ENCODE peak calls at places on chromosome 22, in eight cellular contexts. One of them, this sample, is unnamed.
A peak's percentile ranks its signal among the peaks of the same experiment; 100 is the strongest.

GRCh38 chr22:21076907-21077625 is 31.3 kb downstream of the LRRC74B start:
- DNase-seq in transverse colon: no peak
- DNase-seq in suprapubic skin: no peak
- DNase-seq in H1: no peak
- DNase-seq in K562: peak; percentile 47
- DNase-seq in sigmoid colon: no peak
- DNase-seq in upper lobe of left lung: peak; percentile 53
- DNase-seq in GM12878: no peak
- DNase-seq in this sample: no peak

GRCh38 chr22:36673821-36674220 is 29.7 kb downstream of the CACNG2 start:
- DNase-seq in transverse colon: no peak
- DNase-seq in suprapubic skin: no peak
- DNase-seq in H1: no peak
- DNase-seq in K562: no peak
- DNase-seq in sigmoid colon: no peak
- DNase-seq in upper lobe of left lung: peak; percentile 70
- DNase-seq in GM12878: no peak
- DNase-seq in this sample: no peak

GRCh38 chr22:46604306-46604690 is 15.9 kb upstream of the GRAMD4 start:
- DNase-seq in transverse colon: peak; percentile 54
- DNase-seq in suprapubic skin: no peak
- DNase-seq in H1: no peak
- DNase-seq in K562: peak; percentile 83
- DNase-seq in sigmoid colon: no peak
- DNase-seq in upper lobe of left lung: no peak
- DNase-seq in GM12878: peak; percentile 59
- DNase-seq in this sample: no peak

GRCh38 chr22:43867839-43868652 is 5.7 kb upstream of the SULT4A1 start:
- DNase-seq in transverse colon: peak; percentile 34
- DNase-seq in suprapubic skin: no peak
- DNase-seq in H1: peak; percentile 93
- DNase-seq in K562: peak; percentile 64
- DNase-seq in sigmoid colon: peak; percentile 54
- DNase-seq in upper lobe of left lung: peak; percentile 80
- DNase-seq in GM12878: no peak
- DNase-seq in this sample: peak; percentile 50

GRCh38 chr22:43471186-43471585 is 59.4 kb downstream of the MPPED1 start:
- DNase-seq in transverse colon: no peak
- DNase-seq in suprapubic skin: no peak
- DNase-seq in H1: no peak
- DNase-seq in K562: no peak
- DNase-seq in sigmoid colon: no peak
- DNase-seq in upper lobe of left lung: peak; percentile 48
- DNase-seq in GM12878: no peak
- DNase-seq in this sample: no peak

GRCh38 chr22:24938741-24939341 is 7.7 kb downstream of the LHFPL7 start:
- DNase-seq in transverse colon: no peak
- DNase-seq in suprapubic skin: no peak
- DNase-seq in H1: peak; percentile 58
- DNase-seq in K562: peak; percentile 26
- DNase-seq in sigmoid colon: no peak
- DNase-seq in upper lobe of left lung: no peak
- DNase-seq in GM12878: no peak
- DNase-seq in this sample: no peak

GRCh38 chr22:38717244-38717643 is 11.5 kb downstream of the GTPBP1 start:
- DNase-seq in transverse colon: no peak
- DNase-seq in suprapubic skin: peak; percentile 44
- DNase-seq in H1: no peak
- DNase-seq in K562: no peak
- DNase-seq in sigmoid colon: peak; percentile 18
- DNase-seq in upper lobe of left lung: no peak
- DNase-seq in GM12878: no peak
- DNase-seq in this sample: no peak

GRCh38 chr22:20567371-20567847 is 60.0 kb downstream of the MED15 start:
- DNase-seq in transverse colon: no peak
- DNase-seq in suprapubic skin: no peak
- DNase-seq in H1: no peak
- DNase-seq in K562: no peak
- DNase-seq in sigmoid colon: no peak
- DNase-seq in upper lobe of left lung: no peak
- DNase-seq in GM12878: no peak
- DNase-seq in this sample: no peak

GRCh38 chr22:46536559-46537220 is 730 bp downstream of the CELSR1 start:
- DNase-seq in transverse colon: no peak
- DNase-seq in suprapubic skin: no peak
- DNase-seq in H1: peak; percentile 64
- DNase-seq in K562: no peak
- DNase-seq in sigmoid colon: no peak
- DNase-seq in upper lobe of left lung: peak; percentile 87
- DNase-seq in GM12878: no peak
- DNase-seq in this sample: no peak

GRCh38 chr22:43634316-43634715 is 177.8 kb downstream of the EFCAB6 start:
- DNase-seq in transverse colon: no peak
- DNase-seq in suprapubic skin: no peak
- DNase-seq in H1: no peak
- DNase-seq in K562: no peak
- DNase-seq in sigmoid colon: no peak
- DNase-seq in upper lobe of left lung: no peak
- DNase-seq in GM12878: no peak
- DNase-seq in this sample: no peak

GRCh38 chr22:31932863-31933262 is 11.5 kb upstream of the YWHAH start:
- DNase-seq in transverse colon: no peak
- DNase-seq in suprapubic skin: no peak
- DNase-seq in H1: no peak
- DNase-seq in K562: no peak
- DNase-seq in sigmoid colon: no peak
- DNase-seq in upper lobe of left lung: no peak
- DNase-seq in GM12878: no peak
- DNase-seq in this sample: no peak

GRCh38 chr22:44587004-44587793 is 89.2 kb upstream of the RTL6 start:
- DNase-seq in transverse colon: no peak
- DNase-seq in suprapubic skin: no peak
- DNase-seq in H1: no peak
- DNase-seq in K562: no peak
- DNase-seq in sigmoid colon: peak; percentile 56
- DNase-seq in upper lobe of left lung: no peak
- DNase-seq in GM12878: no peak
- DNase-seq in this sample: no peak

GRCh38 chr22:26483439-26484359 is at the start of the genes HPS4 and SRRD:
- DNase-seq in transverse colon: peak; percentile 93
- DNase-seq in suprapubic skin: peak; percentile 94
- DNase-seq in H1: peak; percentile 96
- DNase-seq in K562: peak; percentile 88
- DNase-seq in sigmoid colon: peak; percentile 94
- DNase-seq in upper lobe of left lung: peak; percentile 99
- DNase-seq in GM12878: peak; percentile 56
- DNase-seq in this sample: peak; percentile 93

GRCh38 chr22:20865869-20866445 is 7.2 kb downstream of the SNAP29 start:
- DNase-seq in transverse colon: no peak
- DNase-seq in suprapubic skin: no peak
- DNase-seq in H1: no peak
- DNase-seq in K562: peak; percentile 85
- DNase-seq in sigmoid colon: no peak
- DNase-seq in upper lobe of left lung: no peak
- DNase-seq in GM12878: no peak
- DNase-seq in this sample: peak; percentile 30

GRCh38 chr22:41523464-41524221 is 20.6 kb downstream of the POLR3H start:
- DNase-seq in transverse colon: no peak
- DNase-seq in suprapubic skin: peak; percentile 73
- DNase-seq in H1: no peak
- DNase-seq in K562: peak; percentile 64
- DNase-seq in sigmoid colon: no peak
- DNase-seq in upper lobe of left lung: no peak
- DNase-seq in GM12878: no peak
- DNase-seq in this sample: peak; percentile 36

GRCh38 chr22:44410396-44411056 is 87.5 kb downstream of the RTL6 start:
- DNase-seq in transverse colon: no peak
- DNase-seq in suprapubic skin: no peak
- DNase-seq in H1: no peak
- DNase-seq in K562: no peak
- DNase-seq in sigmoid colon: peak; percentile 61
- DNase-seq in upper lobe of left lung: peak; percentile 72
- DNase-seq in GM12878: no peak
- DNase-seq in this sample: peak; percentile 62

GRCh38 chr22:36853407-36854099 is 7.3 kb upstream of the NCF4 start:
- DNase-seq in transverse colon: peak; percentile 76
- DNase-seq in suprapubic skin: peak; percentile 86
- DNase-seq in H1: peak; percentile 96
- DNase-seq in K562: peak; percentile 76
- DNase-seq in sigmoid colon: no peak
- DNase-seq in upper lobe of left lung: peak; percentile 87
- DNase-seq in GM12878: no peak
- DNase-seq in this sample: peak; percentile 62

GRCh38 chr22:35921777-35922176 is 106.8 kb downstream of the RBFOX2 start:
- DNase-seq in transverse colon: peak; percentile 70
- DNase-seq in suprapubic skin: no peak
- DNase-seq in H1: peak; percentile 59
- DNase-seq in K562: peak; percentile 24
- DNase-seq in sigmoid colon: peak; percentile 90
- DNase-seq in upper lobe of left lung: no peak
- DNase-seq in GM12878: peak; percentile 13
- DNase-seq in this sample: peak; percentile 53

GRCh38 chr22:21568207-21569075 is 927 bp downstream of the UBE2L3 start:
- DNase-seq in transverse colon: peak; percentile 39
- DNase-seq in suprapubic skin: no peak
- DNase-seq in H1: no peak
- DNase-seq in K562: peak; percentile 78
- DNase-seq in sigmoid colon: no peak
- DNase-seq in upper lobe of left lung: no peak
- DNase-seq in GM12878: no peak
- DNase-seq in this sample: no peak

GRCh38 chr22:45481661-45482060 is 21.0 kb upstream of the FBLN1 start:
- DNase-seq in transverse colon: no peak
- DNase-seq in suprapubic skin: no peak
- DNase-seq in H1: no peak
- DNase-seq in K562: no peak
- DNase-seq in sigmoid colon: no peak
- DNase-seq in upper lobe of left lung: no peak
- DNase-seq in GM12878: no peak
- DNase-seq in this sample: no peak

DNA sequence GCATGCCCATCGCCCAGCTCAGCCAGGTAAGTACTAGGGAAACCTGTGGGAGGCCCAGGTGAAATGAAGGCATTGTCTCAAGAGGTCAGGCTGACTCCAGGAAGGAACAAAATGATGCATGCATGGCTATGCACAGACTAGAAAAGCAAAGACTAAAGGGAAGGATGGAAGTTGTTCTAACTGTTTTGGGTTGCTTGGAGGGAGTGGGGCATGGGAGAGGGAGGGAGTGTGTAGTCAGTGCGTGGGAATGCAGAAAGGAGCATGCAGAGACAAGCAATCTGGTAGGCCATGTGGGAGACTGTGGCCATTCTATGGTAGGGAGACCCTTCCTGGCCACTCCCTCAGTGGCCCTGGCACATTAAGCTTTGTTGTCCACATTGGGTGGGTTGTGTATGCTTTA is 2.9 kb downstream of the MICAL3 start:
- DNase-seq in transverse colon: no peak
- DNase-seq in suprapubic skin: no peak
- DNase-seq in H1: no peak
- DNase-seq in K562: no peak
- DNase-seq in sigmoid colon: no peak
- DNase-seq in upper lobe of left lung: no peak
- DNase-seq in GM12878: no peak
- DNase-seq in this sample: no peak
- TF ChIP-seq EP300 in transverse colon: no peak
- TF ChIP-seq EP300 in suprapubic skin: no peak
- TF ChIP-seq EP300 in H1: no peak
- TF ChIP-seq EP300 in K562: no peak
- TF ChIP-seq EP300 in sigmoid colon: no peak
- TF ChIP-seq EP300 in upper lobe of left lung: no peak
- TF ChIP-seq EP300 in GM12878: no peak
- TF ChIP-seq EP300 in this sample: no peak

DNA sequence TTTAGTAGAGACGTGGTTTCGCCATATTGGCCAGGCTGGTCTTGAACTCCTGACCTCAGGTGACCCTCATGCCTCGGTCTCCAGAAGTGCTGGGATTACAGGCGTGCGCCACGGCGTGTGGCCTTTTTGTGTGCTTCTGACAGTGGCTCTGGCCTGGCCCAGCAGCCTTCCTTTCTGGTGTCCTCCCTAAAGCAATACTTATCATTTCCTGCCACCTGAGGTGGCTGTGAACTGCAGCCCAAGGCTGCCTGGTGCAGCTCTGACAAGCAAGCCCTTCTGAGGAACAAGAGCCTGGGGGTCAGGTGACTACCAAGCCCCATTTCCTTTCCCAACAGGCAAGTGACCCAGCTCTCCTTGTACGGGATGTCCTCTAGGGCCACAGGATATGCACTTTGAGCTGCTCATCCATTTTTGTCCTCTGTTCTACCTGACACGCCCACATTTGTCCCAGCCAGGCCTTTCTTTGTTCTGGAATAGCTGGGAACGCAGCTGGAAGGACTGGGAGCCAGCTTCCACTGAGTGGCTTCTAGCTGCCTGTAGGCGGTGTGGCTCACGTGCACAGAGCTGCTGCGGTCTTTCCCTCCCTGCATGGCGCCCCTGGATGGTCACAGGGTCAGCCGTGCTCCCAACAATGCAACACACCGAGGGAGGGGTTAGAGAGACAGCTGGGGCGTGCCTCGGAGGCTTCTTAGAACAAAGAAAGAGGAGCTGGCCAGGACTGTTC is 12.3 kb upstream of the BID start:
- DNase-seq in transverse colon: peak; percentile 80
- DNase-seq in suprapubic skin: no peak
- DNase-seq in H1: no peak
- DNase-seq in K562: peak; percentile 89
- DNase-seq in sigmoid colon: peak; percentile 89
- DNase-seq in upper lobe of left lung: no peak
- DNase-seq in GM12878: no peak
- DNase-seq in this sample: peak; percentile 57
- TF ChIP-seq POLR2AphosphoS5 in transverse colon: peak; percentile 35
- TF ChIP-seq POLR2AphosphoS5 in suprapubic skin: no peak
- TF ChIP-seq POLR2AphosphoS5 in H1: no peak
- TF ChIP-seq POLR2AphosphoS5 in K562: peak; percentile 57
- TF ChIP-seq POLR2AphosphoS5 in sigmoid colon: no peak
- TF ChIP-seq POLR2AphosphoS5 in upper lobe of left lung: peak; percentile 56
- TF ChIP-seq POLR2AphosphoS5 in GM12878: no peak
- TF ChIP-seq POLR2AphosphoS5 in this sample: peak; percentile 32

DNA sequence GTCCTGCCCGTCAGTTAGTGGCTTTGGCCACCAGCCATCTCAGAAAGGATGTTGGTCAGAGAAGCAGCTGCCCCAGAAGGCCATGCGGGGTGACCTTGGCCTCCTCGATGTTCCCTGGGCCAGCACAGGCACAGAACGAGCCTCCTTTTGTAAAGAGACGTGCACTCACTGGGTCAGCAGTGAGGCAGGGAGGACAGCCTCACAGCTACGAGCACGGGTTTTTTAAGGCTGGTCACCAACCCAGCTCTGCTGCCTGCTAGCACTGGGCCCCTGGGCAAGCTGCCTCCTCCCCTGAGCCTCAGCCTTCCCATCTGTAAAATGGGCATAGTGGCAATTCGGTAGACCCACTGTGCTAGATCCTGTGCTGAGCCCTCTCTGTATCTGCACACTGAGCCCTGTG is 10.8 kb downstream of the IGLL1 start:
- DNase-seq in transverse colon: no peak
- DNase-seq in suprapubic skin: no peak
- DNase-seq in H1: no peak
- DNase-seq in K562: no peak
- DNase-seq in sigmoid colon: no peak
- DNase-seq in upper lobe of left lung: no peak
- DNase-seq in GM12878: no peak
- DNase-seq in this sample: no peak
- H3K27ac ChIP-seq in transverse colon: no peak overlapping the region
- H3K27ac ChIP-seq in suprapubic skin: no peak overlapping the region
- H3K27ac ChIP-seq in H1: no peak overlapping the region
- H3K27ac ChIP-seq in K562: no peak overlapping the region
- H3K27ac ChIP-seq in sigmoid colon: no peak overlapping the region
- H3K27ac ChIP-seq in upper lobe of left lung: no peak overlapping the region
- H3K27ac ChIP-seq in GM12878: no peak overlapping the region
- H3K27ac ChIP-seq in this sample: no peak overlapping the region

GRCh38 chr22:40258463-40259046 is 80.8 kb downstream of the TNRC6B start:
- DNase-seq in transverse colon: no peak
- DNase-seq in suprapubic skin: no peak
- DNase-seq in H1: no peak
- DNase-seq in K562: no peak
- DNase-seq in sigmoid colon: no peak
- DNase-seq in upper lobe of left lung: no peak
- DNase-seq in GM12878: no peak
- DNase-seq in this sample: no peak
- TF ChIP-seq EP300 in transverse colon: no peak
- TF ChIP-seq EP300 in suprapubic skin: no peak
- TF ChIP-seq EP300 in H1: no peak
- TF ChIP-seq EP300 in K562: no peak
- TF ChIP-seq EP300 in sigmoid colon: no peak
- TF ChIP-seq EP300 in upper lobe of left lung: no peak
- TF ChIP-seq EP300 in GM12878: no peak
- TF ChIP-seq EP300 in this sample: no peak